ENCODE peak calls at places on chromosomes 6 and 20, in ten cellular contexts. K is esophagus muscularis mucosa, U is A549, G is transverse colon, Z is upper lobe of right lung, H is tibial nerve, Y is sigmoid colon, E is cardiac muscle cell, D is foreskin fibroblast, I is glutamatergic neuron. W is an unnamed sample.

GRCh38 chr20:49768204-49769124 is 44.2 kb upstream of the SLC9A8 start:
- DNase-seq in E (peak), I (no peak), U (peak), Y (peak), H (peak), K (no peak), Z (peak), G (peak), D (peak), W (peak)

GRCh38 chr6:35552285-35552917 is 39.7 kb upstream of the TULP1 start:
- DNase-seq in G (peak), E (peak), H (no peak), U (peak), K (no peak), Y (no peak), I (no peak), Z (peak), D (peak), W (no peak)

GRCh38 chr6:170223718-170224693 is 66.9 kb downstream of the DLL1 start:
- DNase-seq in K (no peak), U (no peak), Z (peak), H (no peak), D (no peak), Y (peak), I (peak), E (no peak), G (no peak), W (no peak)

GRCh38 chr20:34581341-34582189 is 23.0 kb downstream of the MAP1LC3A start:
- DNase-seq in I (no peak), G (no peak), Y (no peak), Z (no peak), K (peak), E (peak), U (no peak), D (peak), H (no peak), W (no peak)

GRCh38 chr20:55216525-55217242 is 741.3 kb downstream of the DOK5 start:
- DNase-seq in U (no peak), Z (no peak), H (no peak), Y (no peak), G (no peak), D (no peak), E (no peak), K (no peak), I (no peak), W (no peak)

GRCh38 chr6:15285682-15286294 is 39.9 kb downstream of the JARID2 start:
- DNase-seq in E (no peak), Y (no peak), D (no peak), G (no peak), U (no peak), H (no peak), I (no peak), K (no peak), Z (no peak), W (no peak)

GRCh38 chr6:15631380-15631913 is 31.4 kb downstream of the DTNBP1 start:
- DNase-seq in H (no peak), U (no peak), D (no peak), Z (no peak), I (no peak), E (no peak), K (no peak), G (no peak), Y (no peak), W (no peak)

GRCh38 chr6:18692920-18693319 is 305.8 kb downstream of the RNF144B start:
- DNase-seq in D (no peak), Z (no peak), H (no peak), U (no peak), G (no peak), I (no peak), K (no peak), Y (no peak), E (no peak), W (no peak)

GRCh38 chr6:71294121-71294523 is 5.5 kb downstream of the OGFRL1 start:
- DNase-seq in Y (no peak), H (no peak), E (peak), K (no peak), I (no peak), D (peak), U (no peak), G (no peak), Z (no peak), W (peak)

GRCh38 chr6:141118991-141119390 is 1013.7 kb upstream of the GJE1 start:
- DNase-seq in Z (no peak), Y (no peak), H (no peak), I (no peak), U (no peak), D (no peak), G (no peak), E (no peak), K (no peak), W (no peak)

GRCh38 chr6:27700337-27700736 is 211.9 kb downstream of the OR2B2 start:
- DNase-seq in G (no peak), E (no peak), U (no peak), D (no peak), I (no peak), H (no peak), K (no peak), Y (no peak), Z (no peak), W (no peak)

GRCh38 chr20:60271597-60271996 is 313.4 kb downstream of the CDH26 start:
- DNase-seq in G (no peak), H (no peak), E (no peak), K (no peak), U (peak), Z (no peak), D (peak), Y (no peak), I (no peak), W (no peak)

GRCh38 chr6:36118550-36119107 is 11.7 kb upstream of the MAPK13 start:
- DNase-seq in Y (peak), U (no peak), E (no peak), K (peak), H (no peak), D (peak), Z (no peak), I (peak), G (peak), W (no peak)

GRCh38 chr6:91412532-91412931 is 825.7 kb upstream of the MAP3K7 start:
- DNase-seq in D (no peak), H (no peak), Z (no peak), I (no peak), K (no peak), U (no peak), G (no peak), E (no peak), Y (no peak), W (no peak)

GRCh38 chr6:90110971-90111370 is 185.7 kb downstream of the BACH2 start:
- DNase-seq in Z (no peak), K (no peak), G (no peak), I (no peak), Y (no peak), D (no peak), E (no peak), H (no peak), U (no peak), W (no peak)

GRCh38 chr6:16897669-16898068 is 136.4 kb upstream of the ATXN1 start:
- DNase-seq in Z (no peak), Y (no peak), G (no peak), K (no peak), H (no peak), D (no peak), U (no peak), I (no peak), E (no peak), W (no peak)

GRCh38 chr20:48624315-48625020 is 203.3 kb downstream of the PREX1 start:
- DNase-seq in Y (no peak), E (no peak), H (no peak), U (no peak), D (no peak), I (no peak), K (no peak), G (no peak), Z (no peak), W (no peak)

GRCh38 chr6:163837681-163838431 is 423.3 kb downstream of the QKI start:
- DNase-seq in G (no peak), K (peak), Z (no peak), D (peak), H (no peak), E (peak), Y (no peak), I (peak), U (no peak), W (no peak)

GRCh38 chr6:30007132-30007764 is 53.8 kb upstream of the POLR1H start:
- DNase-seq in I (no peak), U (no peak), E (no peak), K (peak), D (no peak), Z (peak), G (peak), Y (peak), H (no peak), W (no peak)

GRCh38 chr20:2879148-2879547 is 5.9 kb downstream of the PTPRA start:
- DNase-seq in D (peak), K (no peak), U (no peak), H (no peak), G (no peak), I (no peak), E (peak), Z (no peak), Y (no peak), W (peak)

GRCh38 chr6:111646942-111647341 is 41.3 kb upstream of the TRAF3IP2 start:
- DNase-seq in E (peak), G (no peak), K (no peak), Y (peak), Z (no peak), H (peak), I (no peak), U (no peak), D (peak), W (no peak)

GRCh38 chr6:111639266-111639665 is 33.6 kb upstream of the TRAF3IP2 start:
- DNase-seq in Z (no peak), K (no peak), U (no peak), H (no peak), D (no peak), I (no peak), G (no peak), E (no peak), Y (no peak), W (no peak)

GRCh38 chr6:111644893-111645430 is 39.3 kb upstream of the TRAF3IP2 start:
- DNase-seq in E (no peak), Y (no peak), I (no peak), U (no peak), D (no peak), K (no peak), G (no peak), H (no peak), Z (no peak), W (no peak)

GRCh38 chr6:111646034-111646433 is 40.4 kb upstream of the TRAF3IP2 start:
- DNase-seq in I (no peak), E (no peak), K (no peak), Z (no peak), U (no peak), H (no peak), G (no peak), D (no peak), Y (no peak), W (no peak)

GRCh38 chr6:111642463-111643158 is 36.9 kb upstream of the TRAF3IP2 start:
- DNase-seq in U (peak), Z (peak), G (peak), I (peak), E (peak), D (peak), Y (peak), H (peak), K (no peak), W (peak)
- TF ChIP-seq CTCF in U (peak), Z (peak), G (peak), I (no peak), E (peak), D (peak), Y (peak), H (peak), K (peak), W (peak)

DNA sequence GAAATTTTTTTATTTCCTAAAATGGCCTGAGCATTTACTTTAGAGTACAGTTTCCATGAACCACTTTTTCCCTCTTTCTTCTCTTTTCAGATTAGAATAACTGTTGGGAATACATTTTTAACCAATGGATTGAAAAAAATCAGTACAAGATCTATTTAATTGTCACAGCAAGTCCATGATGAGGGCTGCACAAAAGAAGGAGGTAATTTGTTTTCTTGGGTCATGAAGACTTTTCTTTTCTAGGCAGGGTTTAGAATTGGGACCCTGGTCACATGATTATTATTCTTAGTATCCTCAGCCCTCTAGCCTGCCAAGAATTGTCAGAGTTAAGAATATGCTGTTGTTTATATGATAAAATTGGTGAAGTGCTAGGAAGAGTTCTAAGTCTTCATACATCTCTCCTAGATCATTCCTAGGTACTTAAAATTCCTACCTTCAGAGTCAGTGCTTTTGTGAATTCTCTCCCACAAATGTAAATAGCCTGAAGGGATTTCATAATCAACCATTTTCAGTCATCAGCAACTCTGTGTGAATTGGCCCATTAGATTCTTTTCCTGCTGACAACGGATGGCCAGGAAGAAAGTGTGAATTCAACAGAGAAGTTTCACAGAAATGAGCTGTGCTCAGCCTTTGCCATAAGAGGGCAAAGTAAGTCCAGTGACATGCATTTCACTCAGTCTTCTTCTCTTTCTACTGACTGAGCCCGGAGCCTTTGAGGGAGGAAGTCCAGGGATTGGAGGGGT is 32.4 kb upstream of the TPBG start:
- DNase-seq in K (no peak), Z (no peak), I (no peak), E (peak), Y (no peak), U (peak), H (no peak), D (peak), G (no peak), W (peak)
- TF ChIP-seq CTCF in K (peak), Z (no peak), I (no peak), E (peak), Y (no peak), U (peak), H (no peak), D (peak), G (no peak), W (peak)

GRCh38 chr6:160273760-160274159 is 15.1 kb upstream of the SLC22A2 start:
- DNase-seq in Z (no peak), K (peak), D (no peak), H (no peak), E (no peak), Y (no peak), G (no peak), U (no peak), I (no peak), W (no peak)

GRCh38 chr6:160275511-160276003 is 16.9 kb upstream of the SLC22A2 start:
- DNase-seq in H (no peak), U (no peak), K (peak), I (no peak), D (peak), G (no peak), E (no peak), Z (no peak), Y (no peak), W (no peak)

GRCh38 chr6:160276126-160276525 is 17.5 kb upstream of the SLC22A2 start:
- DNase-seq in K (peak), Z (no peak), U (no peak), H (no peak), D (no peak), G (no peak), E (no peak), Y (no peak), I (no peak), W (no peak)

GRCh38 chr6:160273196-160273595 is 14.6 kb upstream of the SLC22A2 start:
- DNase-seq in D (no peak), K (no peak), U (no peak), H (no peak), I (no peak), Y (no peak), G (no peak), E (no peak), Z (no peak), W (no peak)

GRCh38 chr6:160274846-160275510 is 16.4 kb upstream of the SLC22A2 start:
- DNase-seq in Y (no peak), G (no peak), Z (no peak), E (no peak), I (no peak), K (no peak), U (no peak), H (no peak), D (no peak), W (no peak)
- TF ChIP-seq CTCF in Y (no peak), G (no peak), Z (no peak), E (no peak), I (no peak), K (no peak), U (no peak), H (no peak), D (no peak), W (no peak)

DNA sequence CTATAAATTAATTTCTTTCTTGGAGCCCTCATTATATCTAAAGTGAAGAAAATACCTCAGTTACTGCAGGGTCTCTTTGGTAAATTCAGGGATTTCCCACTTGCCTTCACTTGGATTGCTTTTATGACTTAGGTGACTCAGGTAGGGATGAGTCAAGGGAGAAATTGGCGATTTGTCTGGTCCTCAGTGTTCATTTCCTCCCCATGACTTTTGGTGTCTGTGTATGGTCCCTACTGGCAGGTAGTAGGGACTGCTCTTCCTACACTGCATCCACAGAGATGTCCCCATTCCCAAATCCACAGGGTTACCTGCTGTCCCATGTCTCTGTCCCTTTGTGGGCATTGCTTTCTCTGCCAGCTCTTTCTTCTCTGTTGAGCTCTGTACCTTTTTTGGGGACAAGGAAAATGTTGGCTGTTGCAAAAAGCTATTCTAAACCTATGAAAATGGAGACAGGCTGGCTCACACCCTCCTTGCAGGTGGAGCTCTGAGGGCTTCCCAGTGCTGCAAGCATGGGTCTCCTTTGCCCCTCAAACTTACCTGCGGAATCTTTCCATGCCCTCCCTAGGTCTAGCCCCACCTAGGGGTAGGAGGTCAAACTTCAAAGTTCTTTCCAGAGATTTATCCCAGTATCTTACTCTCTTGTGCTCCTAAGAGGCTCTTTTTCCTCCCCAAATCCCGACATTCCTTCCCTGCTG is 211.9 kb downstream of the ZNF217 start:
- DNase-seq in K (no peak), U (no peak), H (no peak), Z (no peak), G (no peak), E (no peak), D (no peak), I (no peak), Y (no peak), W (no peak)
- TF ChIP-seq CTCF in K (no peak), U (no peak), H (no peak), Z (no peak), G (no peak), E (no peak), D (no peak), I (peak), Y (no peak), W (peak)

W was measured in MCF 10A.